ENCODE peak calls at places on chromosome 22, in nine cellular contexts. Z, I, G, N, D, P, T, L and W are unnamed samples.

GRCh38 chr22:48535868-48536690 is 1291.6 kb downstream of the BRD1 start:
- DNase-seq in Z (peak), I (no peak), G (no peak), N (no peak), D (no peak), P (no peak), T (no peak), L (no peak), W (no peak)

GRCh38 chr22:30869996-30870395 is 98.6 kb downstream of the MORC2 start:
- DNase-seq in Z (no peak), I (no peak), G (no peak), N (no peak), D (peak), P (no peak), T (no peak), L (no peak), W (no peak)

GRCh38 chr22:41468381-41469217 is at the start of the genes ACO2 and PHF5A:
- DNase-seq in Z (peak), I (peak), G (peak), N (peak), D (peak), P (peak), T (peak), L (peak), W (peak)

GRCh38 chr22:46044718-46045458 is 67.9 kb upstream of the WNT7B start:
- DNase-seq in Z (peak), I (no peak), G (no peak), N (peak), D (peak), P (no peak), T (no peak), L (peak), W (no peak)

GRCh38 chr22:31764785-31765184 is 11.0 kb downstream of the DEPDC5 start:
- DNase-seq in Z (no peak), I (no peak), G (no peak), N (no peak), D (no peak), P (peak), T (no peak), L (no peak), W (no peak)

GRCh38 chr22:46737976-46738641 is at the start of gene CERK:
- DNase-seq in Z (peak), I (no peak), G (peak), N (peak), D (peak), P (peak), T (peak), L (peak), W (peak)

GRCh38 chr22:35192121-35192918 is 65.0 kb upstream of the HMGXB4 start:
- DNase-seq in Z (no peak), I (no peak), G (no peak), N (no peak), D (no peak), P (no peak), T (no peak), L (no peak), W (no peak)

GRCh38 chr22:49370841-49371301 is 456.8 kb downstream of the BRD1 start:
- DNase-seq in Z (no peak), I (no peak), G (no peak), N (no peak), D (peak), P (no peak), T (no peak), L (no peak), W (no peak)

GRCh38 chr22:35334010-35334409 is 34.3 kb downstream of the TOM1 start:
- DNase-seq in Z (no peak), I (no peak), G (no peak), N (no peak), D (no peak), P (no peak), T (no peak), L (no peak), W (no peak)

GRCh38 chr22:33000342-33001280 is 57.6 kb downstream of the SYN3 start:
- DNase-seq in Z (peak), I (no peak), G (peak), N (peak), D (peak), P (peak), T (peak), L (peak), W (no peak)

GRCh38 chr22:41917375-41917905 is 2.6 kb upstream of the SHISA8 start:
- DNase-seq in Z (no peak), I (no peak), G (no peak), N (no peak), D (no peak), P (no peak), T (no peak), L (no peak), W (no peak)

GRCh38 chr22:47127441-47127871 is 365.0 kb downstream of the TBC1D22A start:
- DNase-seq in Z (peak), I (no peak), G (no peak), N (no peak), D (peak), P (no peak), T (no peak), L (no peak), W (no peak)

GRCh38 chr22:29916007-29916544 is 33.1 kb downstream of the MTMR3 start:
- DNase-seq in Z (no peak), I (no peak), G (no peak), N (peak), D (no peak), P (no peak), T (no peak), L (no peak), W (no peak)

DNA sequence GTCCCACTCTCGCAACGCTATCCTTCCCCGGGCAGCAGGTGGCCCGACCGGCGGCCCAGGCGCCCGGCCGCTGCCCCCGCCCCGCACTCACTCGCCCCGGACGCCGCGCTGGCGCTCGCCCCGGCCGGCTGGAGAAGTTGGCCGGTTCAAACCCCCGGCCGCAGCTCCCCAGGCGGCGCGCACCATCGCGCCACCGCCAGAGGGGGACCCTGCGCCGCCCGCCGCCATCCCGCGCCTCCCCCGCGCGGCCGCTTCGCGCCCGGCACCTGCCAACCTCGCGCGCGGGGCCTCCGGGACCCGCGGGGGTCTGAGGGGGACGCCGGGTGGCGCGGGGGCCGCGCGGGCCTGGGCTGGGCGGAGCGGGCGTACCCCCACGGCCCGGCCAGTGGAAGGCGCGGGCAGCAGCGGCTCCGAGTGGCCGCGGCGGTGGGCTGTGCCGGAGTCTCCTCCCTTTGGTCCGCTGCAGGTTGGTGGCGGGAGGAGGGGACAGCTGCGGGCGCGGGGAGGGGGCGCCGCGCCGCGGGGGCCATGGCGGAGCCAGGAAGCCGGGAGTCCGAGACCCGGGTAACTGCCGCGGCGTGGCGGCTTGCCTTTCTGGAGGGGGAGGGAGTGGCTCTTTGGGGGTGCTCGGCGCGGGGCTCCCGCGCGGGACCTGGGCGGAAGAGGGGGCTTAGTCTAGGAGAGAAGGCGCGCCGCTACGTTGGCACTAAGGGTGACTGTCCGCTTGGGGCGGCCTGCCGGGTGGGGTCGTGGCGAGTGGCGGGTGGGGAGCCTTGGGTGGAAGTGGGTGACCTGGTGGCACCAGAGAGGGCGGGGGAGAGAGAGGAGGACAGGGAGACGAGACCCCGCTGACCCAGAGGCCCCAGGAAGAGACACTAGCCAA is at the start of the genes MPST and TST:
- DNase-seq in Z (peak), I (no peak), G (peak), N (peak), D (peak), P (peak), T (peak), L (peak), W (peak)
- TF ChIP-seq CTCF in Z (no peak), I (peak), G (no peak), N (no peak), D (no peak), P (no peak), T (no peak), L (no peak), W (no peak)

GRCh38 chr22:37544955-37545702 is 15.2 kb upstream of the CDC42EP1 start:
- DNase-seq in Z (peak), I (no peak), G (peak), N (peak), D (peak), P (peak), T (peak), L (peak), W (peak)
- TF ChIP-seq CTCF in Z (peak), I (peak), G (peak), N (peak), D (peak), P (peak), T (peak), L (peak), W (peak)

DNA sequence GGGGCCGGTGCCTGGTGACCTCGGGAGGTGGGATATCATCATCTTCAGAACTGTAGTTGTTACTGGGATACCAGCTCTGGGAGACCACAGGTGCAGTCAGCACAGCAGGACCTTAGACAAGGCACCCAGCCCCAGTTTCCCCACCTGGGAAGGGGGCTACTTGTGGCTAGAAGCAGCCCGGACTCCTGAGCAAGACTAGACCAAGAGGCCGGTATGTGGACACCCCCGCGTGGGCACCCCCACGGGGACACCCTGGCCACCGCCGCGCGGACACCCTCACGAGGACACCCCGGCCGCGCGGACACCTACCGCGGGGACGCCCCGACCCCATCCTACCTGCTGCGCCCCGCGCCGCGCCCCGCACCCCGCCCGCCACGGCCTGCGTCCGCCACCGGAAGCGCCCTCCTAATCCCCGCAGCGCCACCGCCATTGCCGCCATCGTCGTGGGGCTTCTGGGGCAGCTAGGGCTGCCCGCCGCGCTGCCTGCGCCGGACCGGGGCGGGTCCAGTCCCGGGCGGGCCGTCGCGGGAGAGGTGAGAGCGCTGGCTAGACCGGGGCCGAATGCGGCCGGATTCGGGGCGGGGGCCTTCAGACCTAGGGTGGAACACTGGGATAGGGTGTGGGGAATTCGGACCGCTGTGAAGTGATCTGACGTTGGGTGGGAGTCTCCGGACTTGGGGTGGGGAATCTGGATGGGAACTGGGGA is at the start of the genes COMT and TXNRD2:
- DNase-seq in Z (peak), I (no peak), G (peak), N (peak), D (peak), P (peak), T (peak), L (peak), W (peak)
- TF ChIP-seq CTCF in Z (no peak), I (no peak), G (no peak), N (no peak), D (no peak), P (no peak), T (no peak), L (no peak), W (no peak)

DNA sequence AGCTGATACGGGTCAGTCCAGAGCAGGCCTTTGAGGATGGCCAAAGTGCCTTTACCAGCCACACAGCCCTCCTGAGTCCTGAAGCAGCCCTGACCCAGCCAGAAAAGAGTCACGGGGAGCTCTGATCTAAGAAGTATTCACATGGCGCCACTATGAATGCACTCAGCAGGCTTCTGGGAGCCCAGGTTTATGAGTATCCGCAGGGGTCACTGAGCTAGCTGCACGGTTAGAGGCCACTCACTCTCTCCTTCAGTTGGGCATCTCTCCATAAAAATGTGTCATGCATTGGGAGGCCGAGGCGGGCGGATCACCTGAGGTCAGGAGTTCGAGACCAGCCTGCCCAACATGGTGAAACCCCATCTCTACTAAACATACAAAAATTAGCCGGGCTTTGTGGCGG is 10.3 kb downstream of the KIAA1671 start:
- DNase-seq in Z (no peak), I (no peak), G (no peak), N (no peak), D (no peak), P (no peak), T (no peak), L (no peak), W (no peak)
- TF ChIP-seq CTCF in Z (no peak), I (no peak), G (no peak), N (no peak), D (no peak), P (no peak), T (no peak), L (no peak), W (no peak)

DNA sequence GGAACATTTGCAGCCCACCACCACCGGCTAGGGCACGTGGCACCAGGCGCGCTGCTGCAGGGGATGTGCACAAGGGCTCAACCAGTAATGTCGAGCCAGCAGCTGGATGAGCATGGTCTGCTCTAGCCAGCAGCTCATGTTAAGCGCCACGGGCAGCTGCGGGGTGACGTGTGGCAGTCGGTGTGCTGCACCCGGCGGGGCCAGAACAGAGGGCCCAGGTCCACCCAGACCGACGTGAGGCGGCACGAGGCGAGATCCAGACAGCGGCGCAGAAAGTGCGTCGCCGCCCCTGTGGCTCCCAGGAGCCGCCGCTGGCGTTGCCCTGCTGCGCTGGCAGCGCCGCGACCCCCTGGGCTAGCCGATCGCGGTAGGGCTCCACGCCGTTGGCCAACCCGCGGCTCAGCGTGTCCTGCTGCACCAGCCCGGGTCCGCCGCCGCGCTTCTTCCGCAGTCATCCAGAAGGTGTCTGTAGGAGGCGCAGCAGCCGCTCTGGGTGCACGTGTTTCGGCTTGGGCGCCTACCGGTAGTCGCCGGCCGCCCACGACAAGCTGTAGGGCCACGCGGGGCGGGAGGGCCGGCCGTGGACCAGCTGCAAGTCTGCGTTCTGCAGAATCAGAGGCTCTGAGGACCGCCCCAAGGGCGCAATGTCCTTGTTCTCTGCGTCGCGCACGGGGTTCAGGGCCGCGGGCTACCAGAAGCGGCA is 4.6 kb upstream of the GALR3 start:
- DNase-seq in Z (peak), I (no peak), G (peak), N (peak), D (peak), P (peak), T (peak), L (peak), W (peak)
- TF ChIP-seq CTCF in Z (peak), I (no peak), G (peak), N (peak), D (peak), P (peak), T (peak), L (peak), W (peak)

DNA sequence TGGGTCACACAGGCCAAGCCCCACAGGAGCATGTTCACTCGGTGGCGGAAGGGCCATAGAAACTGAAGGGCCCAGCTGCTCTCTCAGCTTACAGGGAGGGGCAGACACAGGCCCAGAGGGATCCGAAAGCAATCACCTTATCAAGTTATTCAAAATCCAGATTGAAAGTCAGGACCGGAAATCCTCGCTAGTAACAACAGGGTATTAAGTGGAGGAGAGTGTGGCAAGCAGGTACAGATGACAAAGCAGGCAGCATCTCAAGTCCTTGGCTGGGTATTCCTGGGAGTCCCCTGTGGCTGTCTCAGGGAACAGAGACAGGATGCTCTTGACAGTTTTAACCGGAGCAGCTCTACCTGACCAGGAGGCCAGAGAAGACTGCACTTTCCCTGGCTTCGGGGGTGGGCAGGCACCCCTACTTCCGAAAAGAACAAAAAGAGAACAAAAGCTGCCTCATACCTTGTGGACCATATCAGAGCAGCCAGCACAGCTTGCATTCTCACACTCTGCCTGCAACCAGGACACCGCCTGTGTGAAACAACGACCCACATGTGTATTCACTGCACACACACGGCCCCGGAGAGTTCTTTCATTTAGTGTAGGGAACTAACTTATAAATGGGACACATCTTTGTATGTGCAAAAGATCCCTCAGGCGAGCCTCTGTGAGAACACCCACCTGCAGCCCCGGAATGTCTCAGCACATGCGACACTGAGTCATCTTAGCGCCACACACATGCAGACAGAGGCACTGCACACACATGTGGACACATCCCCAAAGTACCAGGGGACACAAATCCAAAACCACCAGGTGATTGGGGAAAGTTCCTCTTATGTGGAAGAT is 78.3 kb downstream of the MICAL3 start:
- DNase-seq in Z (no peak), I (no peak), G (no peak), N (no peak), D (no peak), P (no peak), T (no peak), L (no peak), W (no peak)
- TF ChIP-seq CTCF in Z (no peak), I (no peak), G (no peak), N (no peak), D (no peak), P (no peak), T (no peak), L (no peak), W (no peak)

GRCh38 chr22:26065847-26066246 is 103.4 kb upstream of the SEZ6L start:
- DNase-seq in Z (no peak), I (no peak), G (no peak), N (no peak), D (no peak), P (no peak), T (no peak), L (no peak), W (no peak)

GRCh38 chr22:26068571-26068970 is 100.7 kb upstream of the SEZ6L start:
- DNase-seq in Z (no peak), I (no peak), G (no peak), N (no peak), D (no peak), P (no peak), T (no peak), L (no peak), W (no peak)

GRCh38 chr22:26064048-26064447 is 105.2 kb upstream of the SEZ6L start:
- DNase-seq in Z (no peak), I (no peak), G (no peak), N (no peak), D (no peak), P (no peak), T (no peak), L (no peak), W (no peak)

GRCh38 chr22:26066534-26066933 is 102.7 kb upstream of the SEZ6L start:
- DNase-seq in Z (no peak), I (no peak), G (no peak), N (no peak), D (no peak), P (no peak), T (no peak), L (peak), W (no peak)
- TF ChIP-seq CTCF in Z (no peak), I (no peak), G (no peak), N (no peak), D (no peak), P (no peak), T (no peak), L (no peak), W (no peak)

DNA sequence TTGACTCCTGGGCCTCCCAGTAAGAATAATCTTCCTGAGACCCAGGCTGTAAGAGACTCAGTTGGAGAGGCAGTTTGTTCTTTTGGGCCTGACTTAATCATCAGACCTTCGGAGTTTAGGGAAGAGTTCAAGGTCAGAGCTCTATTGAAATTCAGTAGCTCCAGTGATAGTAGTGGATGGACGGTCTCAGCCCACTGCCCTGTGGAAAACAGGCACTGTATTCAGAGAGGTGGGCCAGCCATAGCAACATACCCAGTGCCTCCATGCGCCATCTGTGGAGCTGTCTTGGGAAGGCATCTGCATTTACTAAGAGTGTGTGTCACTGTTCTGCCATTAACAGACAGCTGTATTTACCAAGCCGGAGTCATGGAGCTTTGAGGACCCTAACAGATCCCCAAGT is 2.9 kb downstream of the SMARCB1 start:
- DNase-seq in Z (no peak), I (no peak), G (no peak), N (no peak), D (no peak), P (no peak), T (no peak), L (peak), W (no peak)
- TF ChIP-seq CTCF in Z (no peak), I (no peak), G (peak), N (no peak), D (no peak), P (peak), T (no peak), L (no peak), W (no peak)